ENCODE peak calls at places on chromosomes 5 and 9, in nine cellular contexts. V is heart left ventricle, R is DND-41, B is hepatocyte, Z is A549, U is psoas muscle, J is gastrocnemius medialis, I is pancreas, T is endodermal cell. N is an unnamed sample. For H3K4me1, the result is how much of the 10 kb centered on the place peaks cover.

GRCh38 chr9:98075332-98075805 is 18.8 kb downstream of the NANS start:
- DNase-seq in T (no peak), B (no peak), J (no peak), Z (peak), R (no peak), U (no peak), I (no peak), V (no peak), N (no peak)

GRCh38 chr5:170168797-170169196 is 63.1 kb downstream of the FOXI1 start:
- DNase-seq in I (no peak), B (no peak), J (no peak), Z (no peak), V (no peak), R (no peak), U (no peak), T (no peak), N (no peak)

GRCh38 chr9:71909887-71910601 is 949 bp downstream of the ABHD17B start:
- DNase-seq in J (peak), V (peak), Z (peak), I (no peak), U (peak), T (peak), B (peak), R (peak), N (peak)

GRCh38 chr9:126440938-126441337 is 114.3 kb downstream of the MVB12B start:
- DNase-seq in Z (no peak), I (no peak), B (no peak), J (no peak), R (no peak), V (no peak), U (no peak), T (no peak), N (no peak)

GRCh38 chr5:72268753-72269410 is 51.2 kb downstream of the MRPS27 start:
- DNase-seq in T (peak), R (peak), B (peak), Z (peak), J (no peak), I (no peak), V (peak), U (no peak), N (peak)

GRCh38 chr9:80885894-80886293 is 803.5 kb downstream of the TLE1 start:
- DNase-seq in T (peak), U (no peak), J (no peak), Z (no peak), B (peak), V (no peak), R (no peak), I (no peak), N (no peak)

GRCh38 chr9:76574171-76574767 is 115.3 kb downstream of the GCNT1 start:
- DNase-seq in R (no peak), U (no peak), V (no peak), J (no peak), B (no peak), T (no peak), Z (no peak), I (no peak), N (no peak)

GRCh38 chr5:19370655-19371386 is 617.2 kb downstream of the CDH18 start:
- DNase-seq in V (no peak), R (no peak), J (no peak), I (no peak), T (no peak), B (no peak), Z (no peak), U (no peak), N (no peak)

GRCh38 chr9:120832766-120833165 is 10.0 kb downstream of the PSMD5 start:
- DNase-seq in B (no peak), V (no peak), I (no peak), U (no peak), T (no peak), R (no peak), Z (no peak), J (no peak), N (no peak)

GRCh38 chr5:180594311-180595045 is 3.2 kb upstream of the SCGB3A1 start:
- DNase-seq in V (no peak), I (peak), T (peak), J (no peak), Z (no peak), B (no peak), U (no peak), R (no peak), N (no peak)

GRCh38 chr9:33852216-33852826 is 35.4 kb downstream of the UBE2R2 start:
- DNase-seq in U (peak), Z (peak), R (no peak), T (peak), B (peak), J (peak), V (peak), I (no peak), N (peak)

GRCh38 chr9:128927731-128928411 is 7.1 kb downstream of the PHYHD1 start:
- DNase-seq in Z (peak), J (peak), U (peak), R (peak), V (no peak), T (peak), I (peak), B (peak), N (peak)

GRCh38 chr9:73402081-73403028 is 250.7 kb downstream of the ANXA1 start:
- DNase-seq in I (no peak), B (no peak), U (no peak), V (no peak), T (no peak), J (no peak), R (no peak), Z (no peak), N (no peak)

GRCh38 chr5:115374057-115374775 is 77.8 kb upstream of the CCDC112 start:
- DNase-seq in B (no peak), I (no peak), V (no peak), J (no peak), U (no peak), T (no peak), Z (no peak), R (no peak), N (no peak)

GRCh38 chr5:121503111-121503840 is 348.4 kb upstream of the FTMT start:
- DNase-seq in U (no peak), T (peak), V (peak), B (peak), Z (peak), J (peak), R (peak), I (peak), N (no peak)

GRCh38 chr9:132555528-132555927 is 26.9 kb upstream of the BARHL1 start:
- DNase-seq in Z (no peak), B (no peak), T (no peak), V (no peak), U (no peak), R (no peak), J (no peak), I (peak), N (no peak)

GRCh38 chr5:6755519-6755918 is 42.3 kb downstream of the TENT4A start:
- DNase-seq in B (no peak), V (no peak), I (no peak), R (no peak), T (no peak), Z (no peak), U (peak), J (no peak), N (no peak)

GRCh38 chr5:20347334-20347733 is 359.3 kb upstream of the CDH18 start:
- DNase-seq in Z (no peak), T (no peak), V (no peak), J (no peak), U (no peak), I (no peak), B (no peak), R (no peak), N (no peak)

GRCh38 chr9:136141716-136142415 is 23.2 kb upstream of the TMEM250 start:
- DNase-seq in V (no peak), Z (no peak), R (no peak), I (peak), U (no peak), B (no peak), J (no peak), T (peak), N (no peak)
- H3K27ac ChIP-seq in V (no peak), Z (no peak), R (no peak), I (no peak), U (no peak), B (no peak), J (no peak), T (no peak), N (no peak)

GRCh38 chr5:178207917-178208280 is 3.6 kb downstream of the HNRNPAB start:
- DNase-seq in Z (no peak), V (no peak), T (peak), I (no peak), J (peak), R (no peak), B (no peak), U (no peak), N (no peak)

GRCh38 chr5:178208540-178209227 is 4.4 kb downstream of the HNRNPAB start:
- DNase-seq in R (no peak), I (no peak), B (no peak), J (peak), V (no peak), U (no peak), Z (no peak), T (peak), N (no peak)

GRCh38 chr5:178206166-178207101 is 2.1 kb downstream of the HNRNPAB start:
- DNase-seq in Z (no peak), R (peak), V (no peak), T (peak), B (no peak), I (peak), U (no peak), J (peak), N (peak)

GRCh38 chr5:178205749-178206047 is 1.4 kb downstream of the HNRNPAB start:
- DNase-seq in I (no peak), V (no peak), J (no peak), U (no peak), T (no peak), Z (no peak), R (no peak), B (no peak), N (no peak)

DNA sequence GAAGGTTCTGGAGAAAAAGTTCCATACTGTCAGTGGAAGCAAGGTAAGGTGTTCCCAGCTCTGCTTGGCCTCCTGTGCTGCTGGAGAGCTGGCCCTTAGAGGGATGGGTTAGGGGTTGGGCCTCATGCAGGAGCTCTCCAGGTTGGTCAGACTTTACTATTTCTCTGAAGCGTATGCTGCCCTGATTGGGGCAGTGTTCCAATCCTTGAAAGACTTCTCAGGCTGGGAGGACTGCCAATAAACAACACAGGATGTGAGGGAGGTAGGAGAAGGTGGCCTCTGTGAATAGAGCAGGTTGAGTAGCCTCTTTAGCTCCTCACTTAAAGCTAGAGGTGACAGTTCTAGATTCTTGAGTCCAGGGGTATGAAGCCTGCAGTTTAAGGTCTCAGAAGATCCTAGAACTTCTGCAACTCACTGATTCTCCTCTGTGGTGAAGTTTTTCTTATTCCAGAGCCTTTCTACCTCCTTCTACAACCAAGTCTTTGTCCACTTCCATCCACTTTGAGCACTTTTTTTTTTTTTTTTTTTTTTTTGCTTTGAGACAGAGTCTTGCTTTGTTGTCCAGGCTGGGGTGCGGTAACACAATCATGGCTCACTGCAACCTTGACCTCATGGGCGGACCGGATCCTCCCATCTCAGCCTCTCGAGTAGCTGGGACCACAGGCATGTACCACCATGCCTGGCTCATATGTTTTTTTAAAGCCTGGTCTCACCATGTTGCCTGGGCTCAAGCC is 3.0 kb downstream of the HNRNPAB start:
- DNase-seq in R (no peak), T (peak), I (peak), J (peak), U (no peak), Z (peak), B (no peak), V (no peak), N (no peak)
- H3K4me3 ChIP-seq in R (no peak), T (peak), I (no peak), J (peak), U (peak), Z (no peak), B (no peak), V (no peak), N (no peak)

GRCh38 chr9:78026947-78027346 is 4.7 kb downstream of the GNAQ start:
- DNase-seq in V (no peak), J (no peak), I (no peak), T (no peak), U (no peak), B (no peak), R (no peak), Z (no peak), N (no peak)
- H3K4me1 ChIP-seq in V (under half), J (under half), I (under half), T (under half), U (under half), B (under half), R (half or more), Z (half or more), N (under half)

DNA sequence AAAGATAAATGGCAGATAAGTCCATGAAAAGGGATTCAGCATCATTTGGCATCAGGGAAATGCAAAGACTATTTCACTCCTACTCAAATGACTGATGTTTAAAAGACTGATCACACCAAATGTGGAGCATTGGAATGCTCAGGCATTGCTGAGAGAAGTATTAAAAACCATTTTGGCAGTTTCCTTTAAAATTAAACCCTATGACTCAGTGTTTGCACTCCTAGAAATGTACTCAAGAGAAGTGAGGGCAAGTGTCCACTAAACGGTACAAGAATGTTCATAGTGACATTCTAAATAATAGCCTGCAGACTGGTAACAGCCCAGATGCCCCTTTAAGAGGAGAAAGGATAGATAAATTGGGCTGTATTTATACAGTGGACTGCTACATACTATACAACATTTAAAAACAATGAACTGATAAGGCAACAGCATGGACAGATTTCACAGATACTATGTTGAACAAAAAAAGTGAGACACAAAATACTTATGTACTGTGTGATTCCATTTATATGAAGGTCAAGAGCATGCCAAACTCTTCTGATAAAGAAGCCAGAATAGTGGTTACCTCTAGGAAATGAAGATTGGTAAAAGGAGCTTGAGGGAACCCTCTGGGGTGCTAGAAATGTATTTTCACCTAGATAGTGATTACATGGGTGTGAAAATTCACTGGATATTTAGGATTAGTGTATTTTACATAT is 24.6 kb downstream of the APC start:
- DNase-seq in T (no peak), J (no peak), U (no peak), I (no peak), R (no peak), V (no peak), Z (peak), B (no peak), N (no peak)
- H3K27ac ChIP-seq in T (no peak), J (no peak), U (no peak), I (no peak), R (no peak), V (no peak), Z (no peak), B (no peak), N (no peak)